ENCODE peak calls at places on chromosome 20, in seven cellular contexts. One of them, this sample, is unnamed. For H3K27me3, the result is how much of the 10 kb centered on the place peaks cover.

GRCh38 chr20:40741507-40742106 is 52.6 kb upstream of the MAFB start:
- DNase-seq in pancreas: no peak
- DNase-seq in mammary epithelial cell: peak
- DNase-seq in breast epithelium: no peak
- DNase-seq in ovary: no peak
- DNase-seq in psoas muscle: no peak
- DNase-seq in GM23248: peak
- DNase-seq in this sample: peak

GRCh38 chr20:49687595-49688567 is 25.8 kb downstream of the B4GALT5 start:
- DNase-seq in breast epithelium: no peak
- DNase-seq in pancreas: no peak
- DNase-seq in psoas muscle: no peak
- DNase-seq in ovary: no peak
- DNase-seq in GM23248: no peak
- DNase-seq in mammary epithelial cell: no peak
- DNase-seq in this sample: peak

GRCh38 chr20:12928755-12929401 is 79.9 kb upstream of the SPTLC3 start:
- DNase-seq in ovary: no peak
- DNase-seq in psoas muscle: no peak
- DNase-seq in GM23248: peak
- DNase-seq in pancreas: no peak
- DNase-seq in breast epithelium: no peak
- DNase-seq in mammary epithelial cell: peak
- DNase-seq in this sample: no peak

GRCh38 chr20:13202553-13202952 is 18.5 kb upstream of the ISM1 start:
- DNase-seq in pancreas: no peak
- DNase-seq in ovary: no peak
- DNase-seq in mammary epithelial cell: no peak
- DNase-seq in GM23248: no peak
- DNase-seq in psoas muscle: no peak
- DNase-seq in breast epithelium: no peak
- DNase-seq in this sample: no peak

GRCh38 chr20:29079769-29080690 is 2177.4 kb upstream of the DEFB115 start:
- DNase-seq in GM23248: peak
- DNase-seq in psoas muscle: peak
- DNase-seq in pancreas: peak
- DNase-seq in mammary epithelial cell: no peak
- DNase-seq in ovary: peak
- DNase-seq in breast epithelium: no peak
- DNase-seq in this sample: no peak

GRCh38 chr20:50580842-50581544 is 70.8 kb downstream of the PTPN1 start:
- DNase-seq in pancreas: no peak
- DNase-seq in ovary: peak
- DNase-seq in breast epithelium: no peak
- DNase-seq in GM23248: peak
- DNase-seq in psoas muscle: no peak
- DNase-seq in mammary epithelial cell: no peak
- DNase-seq in this sample: no peak

GRCh38 chr20:896626-897025 is 19.5 kb downstream of the ANGPT4 start:
- DNase-seq in pancreas: no peak
- DNase-seq in breast epithelium: no peak
- DNase-seq in mammary epithelial cell: no peak
- DNase-seq in psoas muscle: no peak
- DNase-seq in GM23248: no peak
- DNase-seq in ovary: no peak
- DNase-seq in this sample: no peak

GRCh38 chr20:3350412-3350811 is 57.1 kb downstream of the DNAAF9 start:
- DNase-seq in mammary epithelial cell: no peak
- DNase-seq in psoas muscle: no peak
- DNase-seq in pancreas: no peak
- DNase-seq in ovary: no peak
- DNase-seq in breast epithelium: no peak
- DNase-seq in GM23248: no peak
- DNase-seq in this sample: no peak

GRCh38 chr20:5354871-5355270 is 38.1 kb upstream of the PROKR2 start:
- DNase-seq in ovary: no peak
- DNase-seq in GM23248: no peak
- DNase-seq in mammary epithelial cell: no peak
- DNase-seq in psoas muscle: no peak
- DNase-seq in pancreas: no peak
- DNase-seq in breast epithelium: no peak
- DNase-seq in this sample: no peak

GRCh38 chr20:2485662-2486061 is 15.1 kb upstream of the SNRPB start:
- DNase-seq in psoas muscle: no peak
- DNase-seq in ovary: no peak
- DNase-seq in pancreas: no peak
- DNase-seq in breast epithelium: no peak
- DNase-seq in mammary epithelial cell: no peak
- DNase-seq in GM23248: no peak
- DNase-seq in this sample: no peak

GRCh38 chr20:57459278-57459677 is 65.7 kb downstream of the CTCFL start:
- DNase-seq in ovary: no peak
- DNase-seq in GM23248: no peak
- DNase-seq in mammary epithelial cell: no peak
- DNase-seq in pancreas: no peak
- DNase-seq in psoas muscle: no peak
- DNase-seq in breast epithelium: no peak
- DNase-seq in this sample: no peak

GRCh38 chr20:4053516-4053919 is 38.2 kb upstream of the RNF24 start:
- DNase-seq in psoas muscle: no peak
- DNase-seq in pancreas: no peak
- DNase-seq in GM23248: peak
- DNase-seq in ovary: no peak
- DNase-seq in mammary epithelial cell: peak
- DNase-seq in breast epithelium: no peak
- DNase-seq in this sample: no peak

GRCh38 chr20:10671221-10671849 is 2.5 kb downstream of the JAG1 start:
- DNase-seq in pancreas: peak
- DNase-seq in psoas muscle: no peak
- DNase-seq in breast epithelium: peak
- DNase-seq in ovary: peak
- DNase-seq in GM23248: peak
- DNase-seq in mammary epithelial cell: peak
- DNase-seq in this sample: no peak

GRCh38 chr20:50389437-50389807 is 120.8 kb upstream of the PTPN1 start:
- DNase-seq in mammary epithelial cell: no peak
- DNase-seq in breast epithelium: no peak
- DNase-seq in pancreas: no peak
- DNase-seq in ovary: no peak
- DNase-seq in psoas muscle: no peak
- DNase-seq in GM23248: no peak
- DNase-seq in this sample: no peak

GRCh38 chr20:17679786-17680127 is 2.3 kb downstream of the RRBP1 start:
- DNase-seq in ovary: no peak
- DNase-seq in pancreas: no peak
- DNase-seq in mammary epithelial cell: no peak
- DNase-seq in psoas muscle: no peak
- DNase-seq in breast epithelium: no peak
- DNase-seq in GM23248: no peak
- DNase-seq in this sample: no peak

GRCh38 chr20:43404880-43405279 is 52.8 kb upstream of the SRSF6 start:
- DNase-seq in psoas muscle: no peak
- DNase-seq in mammary epithelial cell: peak
- DNase-seq in ovary: no peak
- DNase-seq in pancreas: no peak
- DNase-seq in breast epithelium: no peak
- DNase-seq in GM23248: peak
- DNase-seq in this sample: no peak

GRCh38 chr20:4130404-4131189 is 115.2 kb upstream of the RNF24 start:
- DNase-seq in mammary epithelial cell: peak
- DNase-seq in psoas muscle: no peak
- DNase-seq in breast epithelium: no peak
- DNase-seq in GM23248: peak
- DNase-seq in ovary: no peak
- DNase-seq in pancreas: no peak
- DNase-seq in this sample: no peak

DNA sequence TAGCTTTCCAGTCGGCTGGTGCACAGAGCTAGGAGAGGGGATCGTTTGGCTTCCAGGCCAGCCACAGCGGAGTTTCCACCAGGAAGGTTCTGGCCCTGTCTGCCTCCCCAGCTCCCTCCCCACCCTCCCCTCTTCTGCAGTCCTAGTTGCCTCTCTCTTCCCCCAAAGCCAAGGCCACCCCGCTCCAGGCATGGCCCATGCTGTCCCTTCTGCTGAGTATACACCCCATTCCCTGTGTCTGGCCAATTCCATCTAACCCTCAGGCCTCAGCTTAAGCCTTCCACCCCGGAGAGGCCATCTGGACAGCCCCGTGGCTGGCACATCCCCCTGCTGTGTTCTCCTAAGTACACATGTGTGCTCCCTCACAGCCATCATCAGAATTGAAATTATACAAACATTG is 167.4 kb downstream of the CDH4 start:
- DNase-seq in mammary epithelial cell: no peak
- DNase-seq in ovary: no peak
- DNase-seq in GM23248: no peak
- DNase-seq in breast epithelium: no peak
- DNase-seq in psoas muscle: no peak
- DNase-seq in pancreas: no peak
- DNase-seq in this sample: no peak
- H3K27me3 ChIP-seq in mammary epithelial cell: under half
- H3K27me3 ChIP-seq in ovary: under half
- H3K27me3 ChIP-seq in GM23248: under half
- H3K27me3 ChIP-seq in breast epithelium: under half
- H3K27me3 ChIP-seq in psoas muscle: under half
- H3K27me3 ChIP-seq in pancreas: under half
- H3K27me3 ChIP-seq in this sample: under half

DNA sequence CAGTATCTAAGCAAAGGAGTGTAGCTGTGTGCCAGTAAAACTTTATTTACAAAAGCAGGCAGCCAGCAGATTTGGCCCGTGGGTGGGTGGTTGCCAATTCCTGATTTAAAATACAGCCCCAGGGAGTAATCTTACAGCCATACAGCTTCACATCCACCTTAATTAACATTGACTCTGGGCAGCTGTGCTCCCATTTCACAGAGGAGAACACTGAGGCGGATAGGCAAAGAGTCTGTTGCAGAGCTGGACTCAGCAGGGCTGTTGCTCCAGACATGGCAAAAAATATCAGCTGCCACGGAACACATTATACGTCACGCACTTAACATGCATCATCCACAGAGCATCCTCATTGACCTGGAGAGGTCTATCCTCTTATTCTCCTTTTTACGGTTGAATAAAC is 289.9 kb downstream of the DHX35 start:
- DNase-seq in breast epithelium: no peak
- DNase-seq in ovary: no peak
- DNase-seq in GM23248: no peak
- DNase-seq in mammary epithelial cell: no peak
- DNase-seq in psoas muscle: no peak
- DNase-seq in pancreas: no peak
- DNase-seq in this sample: no peak
- H3K27me3 ChIP-seq in breast epithelium: under half
- H3K27me3 ChIP-seq in ovary: under half
- H3K27me3 ChIP-seq in GM23248: under half
- H3K27me3 ChIP-seq in mammary epithelial cell: under half
- H3K27me3 ChIP-seq in psoas muscle: under half
- H3K27me3 ChIP-seq in pancreas: under half
- H3K27me3 ChIP-seq in this sample: under half

GRCh38 chr20:62572980-62573379 is 69.3 kb upstream of the SLCO4A1 start:
- DNase-seq in ovary: no peak
- DNase-seq in psoas muscle: no peak
- DNase-seq in breast epithelium: no peak
- DNase-seq in pancreas: no peak
- DNase-seq in mammary epithelial cell: no peak
- DNase-seq in GM23248: no peak
- DNase-seq in this sample: no peak
- H3K27me3 ChIP-seq in ovary: under half
- H3K27me3 ChIP-seq in psoas muscle: under half
- H3K27me3 ChIP-seq in breast epithelium: under half
- H3K27me3 ChIP-seq in pancreas: under half
- H3K27me3 ChIP-seq in mammary epithelial cell: under half
- H3K27me3 ChIP-seq in GM23248: under half
- H3K27me3 ChIP-seq in this sample: under half

DNA sequence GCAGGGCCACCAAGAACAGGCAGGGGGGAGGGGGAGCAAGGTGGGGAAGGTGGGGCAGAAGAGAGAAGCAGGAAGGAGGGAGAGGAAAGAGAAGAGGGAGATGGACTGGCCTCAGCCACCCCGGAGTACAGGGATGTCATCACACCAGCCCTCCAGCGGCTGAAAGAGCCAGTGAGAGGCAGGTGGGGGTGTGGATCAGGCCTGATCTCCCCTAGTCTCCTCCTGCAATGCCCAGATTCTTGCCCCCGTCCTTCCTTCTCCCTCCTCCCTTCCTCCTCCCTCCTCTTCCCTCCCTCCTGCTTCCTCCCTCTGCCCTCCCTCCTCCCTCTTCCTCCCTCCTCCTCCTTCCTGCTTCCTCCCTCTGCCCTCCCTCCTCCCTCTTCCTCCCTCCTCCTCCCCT is 61.5 kb downstream of the YTHDF1 start:
- DNase-seq in breast epithelium: no peak
- DNase-seq in pancreas: no peak
- DNase-seq in mammary epithelial cell: no peak
- DNase-seq in psoas muscle: peak
- DNase-seq in GM23248: no peak
- DNase-seq in ovary: no peak
- DNase-seq in this sample: no peak
- H3K27me3 ChIP-seq in breast epithelium: under half
- H3K27me3 ChIP-seq in pancreas: under half
- H3K27me3 ChIP-seq in mammary epithelial cell: under half
- H3K27me3 ChIP-seq in psoas muscle: half or more
- H3K27me3 ChIP-seq in GM23248: under half
- H3K27me3 ChIP-seq in ovary: under half
- H3K27me3 ChIP-seq in this sample: under half

GRCh38 chr20:25082498-25082873 is 545 bp upstream of the VSX1 start:
- DNase-seq in ovary: no peak
- DNase-seq in psoas muscle: peak
- DNase-seq in GM23248: no peak
- DNase-seq in mammary epithelial cell: no peak
- DNase-seq in breast epithelium: no peak
- DNase-seq in pancreas: no peak
- DNase-seq in this sample: no peak
- H3K27me3 ChIP-seq in ovary: under half
- H3K27me3 ChIP-seq in psoas muscle: half or more
- H3K27me3 ChIP-seq in GM23248: half or more
- H3K27me3 ChIP-seq in mammary epithelial cell: under half
- H3K27me3 ChIP-seq in breast epithelium: under half
- H3K27me3 ChIP-seq in pancreas: under half
- H3K27me3 ChIP-seq in this sample: under half

This sample was measured in neuronal stem cell.